ENCODE peak calls at places on chromosome 10, in six cellular contexts. Q is stomach, E is A549, G is NCI-H1105, V is Karpas-422, B is AG04450. W is an unnamed sample.

GRCh38 chr10:71064413-71065118 is 147.8 kb upstream of the UNC5B start:
- DNase-seq in Q (no peak), E (no peak), G (no peak), V (peak; percentile 52), B (no peak), W (peak; percentile 46)

GRCh38 chr10:1102392-1102791 is 46.2 kb downstream of the WDR37 start:
- DNase-seq in Q (no peak), E (no peak), G (no peak), V (no peak), B (no peak), W (no peak)

GRCh38 chr10:131547129-131547799 is 235.7 kb upstream of the TCERG1L start:
- DNase-seq in Q (no peak), E (no peak), G (no peak), V (no peak), B (no peak), W (no peak)

GRCh38 chr10:3391657-3392056 is 219.1 kb upstream of the PITRM1 start:
- DNase-seq in Q (no peak), E (no peak), G (no peak), V (no peak), B (peak; percentile 27), W (no peak)

GRCh38 chr10:4595920-4596319 is 230.1 kb upstream of the AKR1E2 start:
- DNase-seq in Q (no peak), E (no peak), G (no peak), V (no peak), B (no peak), W (no peak)

GRCh38 chr10:132104471-132105301 is 38.9 kb downstream of the JAKMIP3 start:
- DNase-seq in Q (peak; percentile 17), E (no peak), G (no peak), V (no peak), B (no peak), W (peak; percentile 14)

GRCh38 chr10:33298110-33298509 is 36.4 kb downstream of the NRP1 start:
- DNase-seq in Q (no peak), E (no peak), G (no peak), V (no peak), B (no peak), W (no peak)

GRCh38 chr10:24866615-24867583 is 85.5 kb downstream of the PRTFDC1 start:
- DNase-seq in Q (peak; percentile 41), E (peak; percentile 37), G (no peak), V (no peak), B (no peak), W (peak; percentile 61)

GRCh38 chr10:30114871-30115270 is 55.5 kb upstream of the JCAD start:
- DNase-seq in Q (no peak), E (no peak), G (no peak), V (no peak), B (no peak), W (peak; percentile 33)

GRCh38 chr10:132606536-132607316 is 69.1 kb downstream of the INPP5A start:
- DNase-seq in Q (peak; percentile 73), E (no peak), G (no peak), V (no peak), B (no peak), W (peak; percentile 63)

GRCh38 chr10:16950686-16951681 is 133.8 kb upstream of the RSU1 start:
- DNase-seq in Q (no peak), E (no peak), G (no peak), V (no peak), B (no peak), W (peak; percentile 25)

GRCh38 chr10:78687616-78688015 is 381.1 kb upstream of the ZMIZ1 start:
- DNase-seq in Q (no peak), E (no peak), G (no peak), V (no peak), B (no peak), W (no peak)

GRCh38 chr10:71326464-71326881 is 7.4 kb downstream of the SLC29A3 start:
- DNase-seq in Q (peak; percentile 68), E (no peak), G (peak; percentile 87), V (no peak), B (no peak), W (no peak)